ENCODE peak calls at places on chromosomes 2 and 18, in four cellular contexts. E, U, G and D are unnamed samples.
A peak's percentile ranks its signal among the peaks of the same experiment; 100 is the strongest.

GRCh38 chr2:40450066-40450841 is 1.6 kb downstream of the SLC8A1 start:
- DNase-seq in E (peak; percentile 21), U (peak; percentile 62), G (peak; percentile 55), D (no peak)

GRCh38 chr18:45691816-45692179 is 32.2 kb upstream of the SLC14A1 start:
- DNase-seq in E (no peak), U (no peak), G (no peak), D (no peak)

GRCh38 chr2:19859565-19859964 is 42.2 kb downstream of the TTC32 start:
- DNase-seq in E (no peak), U (peak; percentile 13), G (no peak), D (no peak)

GRCh38 chr2:96485350-96485749 is 19.8 kb downstream of the NEURL3 start:
- DNase-seq in E (no peak), U (peak; percentile 14), G (no peak), D (no peak)

GRCh38 chr18:33472554-33472953 is 32.0 kb upstream of the CCDC178 start:
- DNase-seq in E (no peak), U (no peak), G (no peak), D (no peak)

GRCh38 chr2:221673248-221673647 is 101.1 kb upstream of the EPHA4 start:
- DNase-seq in E (peak; percentile 83), U (peak; percentile 58), G (no peak), D (no peak)

GRCh38 chr18:47113796-47114540 is 36.3 kb downstream of the HDHD2 start:
- DNase-seq in E (no peak), U (peak; percentile 32), G (no peak), D (peak; percentile 56)

GRCh38 chr2:234592541-234592940 is 95.7 kb upstream of the ARL4C start:
- DNase-seq in E (no peak), U (no peak), G (no peak), D (no peak)

GRCh38 chr2:83342860-83343329 is 1116.2 kb downstream of the SUCLG1 start:
- DNase-seq in E (no peak), U (no peak), G (no peak), D (no peak)

GRCh38 chr2:11177871-11178598 is 22.8 kb downstream of the SLC66A3 start:
- DNase-seq in E (no peak), U (peak; percentile 37), G (peak; percentile 32), D (no peak)

GRCh38 chr2:68632026-68632425 is 11.4 kb upstream of the PROKR1 start:
- DNase-seq in E (peak; percentile 36), U (peak; percentile 20), G (peak; percentile 13), D (no peak)

GRCh38 chr2:70089220-70089945 is 2.1 kb downstream of the PCBP1 start:
- DNase-seq in E (peak; percentile 35), U (no peak), G (peak; percentile 39), D (no peak)

GRCh38 chr2:60439219-60439974 is 114.1 kb downstream of the BCL11A start:
- DNase-seq in E (no peak), U (no peak), G (peak; percentile 6), D (no peak)

GRCh38 chr2:239911630-239912071 is 113.5 kb downstream of the NDUFA10 start:
- DNase-seq in E (no peak), U (no peak), G (no peak), D (no peak)

GRCh38 chr2:122205637-122206036 is 450.2 kb downstream of the TSN start:
- DNase-seq in E (no peak), U (peak; percentile 25), G (peak; percentile 70), D (peak; percentile 8)

GRCh38 chr2:122209377-122209776 is 453.9 kb downstream of the TSN start:
- DNase-seq in E (no peak), U (no peak), G (no peak), D (no peak)

GRCh38 chr2:122206101-122206500 is 450.6 kb downstream of the TSN start:
- DNase-seq in E (no peak), U (peak; percentile 48), G (peak; percentile 22), D (no peak)

GRCh38 chr2:122203523-122203922 is 448.1 kb downstream of the TSN start:
- DNase-seq in E (peak; percentile 7), U (peak; percentile 90), G (peak; percentile 95), D (peak; percentile 93)
- TF ChIP-seq CTCF in E (peak; percentile 11), U (peak; percentile 1), G (peak; percentile 15), D (peak; percentile 50)

GRCh38 chr2:39411186-39411944 is 25.7 kb downstream of the MAP4K3 start:
- DNase-seq in E (peak; percentile 86), U (peak; percentile 97), G (peak; percentile 62), D (peak; percentile 8)
- H3K4me3 ChIP-seq in E (no peak overlapping the region), U (peak overlapping the region; percentile 13), G (no peak overlapping the region), D (no peak overlapping the region)

GRCh38 chr2:64643838-64644219 is 9.9 kb downstream of the SERTAD2 start:
- DNase-seq in E (no peak), U (no peak), G (no peak), D (no peak)

GRCh38 chr2:64641585-64641984 is 12.1 kb downstream of the SERTAD2 start:
- DNase-seq in E (no peak), U (no peak), G (no peak), D (no peak)

GRCh38 chr2:64644240-64645013 is 9.3 kb downstream of the SERTAD2 start:
- DNase-seq in E (peak; percentile 64), U (peak; percentile 82), G (peak; percentile 89), D (peak; percentile 37)

GRCh38 chr2:64646007-64646880 is 7.5 kb downstream of the SERTAD2 start:
- DNase-seq in E (peak; percentile 81), U (peak; percentile 52), G (peak; percentile 85), D (peak; percentile 66)

GRCh38 chr2:64645014-64645418 is 8.7 kb downstream of the SERTAD2 start:
- DNase-seq in E (peak; percentile 64), U (peak; percentile 80), G (peak; percentile 83), D (peak; percentile 40)
- TF ChIP-seq CTCF in E (no peak), U (peak; percentile 24), G (no peak), D (no peak)

GRCh38 chr2:673615-674318 is 3.4 kb downstream of the TMEM18 start:
- DNase-seq in E (no peak), U (peak; percentile 57), G (peak; percentile 35), D (no peak)
- H3K4me3 ChIP-seq in E (no peak overlapping the region), U (no peak overlapping the region), G (no peak overlapping the region), D (no peak overlapping the region)